ENCODE peak calls at places on chromosomes 6 and 20, in six cellular contexts. One of them, this sample, is unnamed.

GRCh38 chr6:170584954-170585498 is 589 bp upstream of the PDCD2 start:
- DNase-seq in OCI-LY7: no peak
- DNase-seq in heart right ventricle: no peak
- DNase-seq in cardiac fibroblast: no peak
- DNase-seq in dorsolateral prefrontal cortex: no peak
- DNase-seq in brain microvascular endothelial cell: no peak
- DNase-seq in this sample: no peak

GRCh38 chr6:42960243-42961019 is at the start of gene GNMT:
- DNase-seq in OCI-LY7: no peak
- DNase-seq in heart right ventricle: peak; percentile 65
- DNase-seq in cardiac fibroblast: peak; percentile 26
- DNase-seq in dorsolateral prefrontal cortex: peak; percentile 73
- DNase-seq in brain microvascular endothelial cell: no peak
- DNase-seq in this sample: no peak

GRCh38 chr20:49853640-49854039 is 41.0 kb downstream of the SLC9A8 start:
- DNase-seq in OCI-LY7: no peak
- DNase-seq in heart right ventricle: no peak
- DNase-seq in cardiac fibroblast: peak; percentile 72
- DNase-seq in dorsolateral prefrontal cortex: peak; percentile 64
- DNase-seq in brain microvascular endothelial cell: peak; percentile 89
- DNase-seq in this sample: no peak

GRCh38 chr6:104396077-104396476 is 463.6 kb downstream of the HACE1 start:
- DNase-seq in OCI-LY7: no peak
- DNase-seq in heart right ventricle: no peak
- DNase-seq in cardiac fibroblast: no peak
- DNase-seq in dorsolateral prefrontal cortex: no peak
- DNase-seq in brain microvascular endothelial cell: no peak
- DNase-seq in this sample: no peak

GRCh38 chr20:46164166-46164565 is 46.1 kb downstream of the CD40 start:
- DNase-seq in OCI-LY7: no peak
- DNase-seq in heart right ventricle: no peak
- DNase-seq in cardiac fibroblast: no peak
- DNase-seq in dorsolateral prefrontal cortex: no peak
- DNase-seq in brain microvascular endothelial cell: no peak
- DNase-seq in this sample: no peak

GRCh38 chr6:163647624-163648023 is 233.1 kb downstream of the QKI start:
- DNase-seq in OCI-LY7: no peak
- DNase-seq in heart right ventricle: no peak
- DNase-seq in cardiac fibroblast: no peak
- DNase-seq in dorsolateral prefrontal cortex: no peak
- DNase-seq in brain microvascular endothelial cell: no peak
- DNase-seq in this sample: no peak

GRCh38 chr20:23138682-23139081 is 52.6 kb upstream of the CD93 start:
- DNase-seq in OCI-LY7: no peak
- DNase-seq in heart right ventricle: no peak
- DNase-seq in cardiac fibroblast: no peak
- DNase-seq in dorsolateral prefrontal cortex: no peak
- DNase-seq in brain microvascular endothelial cell: no peak
- DNase-seq in this sample: no peak

GRCh38 chr20:63177134-63177784 is 38.7 kb downstream of the YTHDF1 start:
- DNase-seq in OCI-LY7: no peak
- DNase-seq in heart right ventricle: no peak
- DNase-seq in cardiac fibroblast: no peak
- DNase-seq in dorsolateral prefrontal cortex: peak; percentile 91
- DNase-seq in brain microvascular endothelial cell: no peak
- DNase-seq in this sample: peak; percentile 18

GRCh38 chr6:156647440-156647839 is 129.7 kb upstream of the ARID1B start:
- DNase-seq in OCI-LY7: no peak
- DNase-seq in heart right ventricle: no peak
- DNase-seq in cardiac fibroblast: no peak
- DNase-seq in dorsolateral prefrontal cortex: no peak
- DNase-seq in brain microvascular endothelial cell: no peak
- DNase-seq in this sample: no peak

GRCh38 chr20:8176276-8176675 is 44.2 kb downstream of the PLCB1 start:
- DNase-seq in OCI-LY7: no peak
- DNase-seq in heart right ventricle: no peak
- DNase-seq in cardiac fibroblast: no peak
- DNase-seq in dorsolateral prefrontal cortex: no peak
- DNase-seq in brain microvascular endothelial cell: no peak
- DNase-seq in this sample: no peak

GRCh38 chr20:19621072-19621471 is 137.0 kb upstream of the RIN2 start:
- DNase-seq in OCI-LY7: no peak
- DNase-seq in heart right ventricle: no peak
- DNase-seq in cardiac fibroblast: no peak
- DNase-seq in dorsolateral prefrontal cortex: no peak
- DNase-seq in brain microvascular endothelial cell: no peak
- DNase-seq in this sample: no peak

GRCh38 chr20:608970-609369 is 1.1 kb downstream of the TCF15 start:
- DNase-seq in OCI-LY7: no peak
- DNase-seq in heart right ventricle: no peak
- DNase-seq in cardiac fibroblast: no peak
- DNase-seq in dorsolateral prefrontal cortex: no peak
- DNase-seq in brain microvascular endothelial cell: no peak
- DNase-seq in this sample: no peak
- H3K4me3 ChIP-seq in OCI-LY7: no peak overlapping the region
- H3K4me3 ChIP-seq in heart right ventricle: peak overlapping the region; percentile 62
- H3K4me3 ChIP-seq in cardiac fibroblast: no peak overlapping the region
- H3K4me3 ChIP-seq in dorsolateral prefrontal cortex: no peak overlapping the region
- H3K4me3 ChIP-seq in brain microvascular endothelial cell: no peak overlapping the region
- H3K4me3 ChIP-seq in this sample: no peak overlapping the region

DNA sequence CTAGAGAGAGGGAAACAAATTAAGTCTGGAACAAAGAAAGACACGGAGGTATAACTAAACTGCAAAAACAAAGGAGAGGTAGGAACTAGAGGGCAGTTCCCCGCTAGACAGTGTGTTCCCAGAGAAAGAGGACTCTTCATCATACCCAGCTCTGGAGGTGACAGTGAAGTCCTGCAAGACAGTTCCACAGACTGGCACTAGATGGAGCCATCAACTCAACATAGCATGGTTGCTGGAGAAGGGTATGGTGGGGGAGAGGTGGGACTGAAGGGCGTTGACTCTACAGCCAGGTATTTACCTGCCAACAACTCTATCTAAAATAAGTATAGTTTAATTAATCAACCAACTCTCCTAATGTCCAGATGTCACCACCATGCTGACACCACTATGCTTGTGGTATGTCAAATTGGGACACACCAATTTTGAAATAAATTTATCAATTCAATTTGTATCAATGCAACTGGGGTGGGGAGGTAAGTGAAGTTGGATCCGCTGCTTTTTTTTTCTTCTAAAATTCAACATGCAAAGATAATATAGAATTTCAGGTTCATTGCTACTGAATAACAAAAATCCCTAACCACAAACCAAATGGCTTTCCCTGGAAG is 9.7 kb downstream of the BACH2 start:
- DNase-seq in OCI-LY7: peak; percentile 89
- DNase-seq in heart right ventricle: no peak
- DNase-seq in cardiac fibroblast: peak; percentile 38
- DNase-seq in dorsolateral prefrontal cortex: no peak
- DNase-seq in brain microvascular endothelial cell: peak; percentile 41
- DNase-seq in this sample: peak; percentile 67
- TF ChIP-seq CTCF in OCI-LY7: peak; percentile 99
- TF ChIP-seq CTCF in heart right ventricle: peak; percentile 50
- TF ChIP-seq CTCF in cardiac fibroblast: peak; percentile 88
- TF ChIP-seq CTCF in dorsolateral prefrontal cortex: peak; percentile 51
- TF ChIP-seq CTCF in brain microvascular endothelial cell: peak; percentile 90
- TF ChIP-seq CTCF in this sample: peak; percentile 65

GRCh38 chr20:43658068-43658722 is 8.7 kb upstream of the MYBL2 start:
- DNase-seq in OCI-LY7: no peak
- DNase-seq in heart right ventricle: no peak
- DNase-seq in cardiac fibroblast: no peak
- DNase-seq in dorsolateral prefrontal cortex: no peak
- DNase-seq in brain microvascular endothelial cell: no peak
- DNase-seq in this sample: peak; percentile 29
- H3K4me3 ChIP-seq in OCI-LY7: peak overlapping the region; percentile 79
- H3K4me3 ChIP-seq in heart right ventricle: peak overlapping the region; percentile 72
- H3K4me3 ChIP-seq in cardiac fibroblast: peak overlapping the region; percentile 73
- H3K4me3 ChIP-seq in dorsolateral prefrontal cortex: peak overlapping the region; percentile 81
- H3K4me3 ChIP-seq in brain microvascular endothelial cell: peak overlapping the region; percentile 79
- H3K4me3 ChIP-seq in this sample: peak overlapping the region; percentile 100

GRCh38 chr20:53834044-53834442 is 236.4 kb downstream of the BCAS1 start:
- DNase-seq in OCI-LY7: peak; percentile 69
- DNase-seq in heart right ventricle: no peak
- DNase-seq in cardiac fibroblast: no peak
- DNase-seq in dorsolateral prefrontal cortex: no peak
- DNase-seq in brain microvascular endothelial cell: no peak
- DNase-seq in this sample: peak; percentile 56
- TF ChIP-seq CTCF in OCI-LY7: no peak
- TF ChIP-seq CTCF in heart right ventricle: no peak
- TF ChIP-seq CTCF in cardiac fibroblast: no peak
- TF ChIP-seq CTCF in dorsolateral prefrontal cortex: no peak
- TF ChIP-seq CTCF in brain microvascular endothelial cell: no peak
- TF ChIP-seq CTCF in this sample: no peak

GRCh38 chr20:47430862-47431588 is 70.7 kb upstream of the NCOA3 start:
- DNase-seq in OCI-LY7: no peak
- DNase-seq in heart right ventricle: no peak
- DNase-seq in cardiac fibroblast: no peak
- DNase-seq in dorsolateral prefrontal cortex: no peak
- DNase-seq in brain microvascular endothelial cell: no peak
- DNase-seq in this sample: no peak
- H3K4me3 ChIP-seq in OCI-LY7: no peak overlapping the region
- H3K4me3 ChIP-seq in heart right ventricle: no peak overlapping the region
- H3K4me3 ChIP-seq in cardiac fibroblast: no peak overlapping the region
- H3K4me3 ChIP-seq in dorsolateral prefrontal cortex: no peak overlapping the region
- H3K4me3 ChIP-seq in brain microvascular endothelial cell: no peak overlapping the region
- H3K4me3 ChIP-seq in this sample: no peak overlapping the region

DNA sequence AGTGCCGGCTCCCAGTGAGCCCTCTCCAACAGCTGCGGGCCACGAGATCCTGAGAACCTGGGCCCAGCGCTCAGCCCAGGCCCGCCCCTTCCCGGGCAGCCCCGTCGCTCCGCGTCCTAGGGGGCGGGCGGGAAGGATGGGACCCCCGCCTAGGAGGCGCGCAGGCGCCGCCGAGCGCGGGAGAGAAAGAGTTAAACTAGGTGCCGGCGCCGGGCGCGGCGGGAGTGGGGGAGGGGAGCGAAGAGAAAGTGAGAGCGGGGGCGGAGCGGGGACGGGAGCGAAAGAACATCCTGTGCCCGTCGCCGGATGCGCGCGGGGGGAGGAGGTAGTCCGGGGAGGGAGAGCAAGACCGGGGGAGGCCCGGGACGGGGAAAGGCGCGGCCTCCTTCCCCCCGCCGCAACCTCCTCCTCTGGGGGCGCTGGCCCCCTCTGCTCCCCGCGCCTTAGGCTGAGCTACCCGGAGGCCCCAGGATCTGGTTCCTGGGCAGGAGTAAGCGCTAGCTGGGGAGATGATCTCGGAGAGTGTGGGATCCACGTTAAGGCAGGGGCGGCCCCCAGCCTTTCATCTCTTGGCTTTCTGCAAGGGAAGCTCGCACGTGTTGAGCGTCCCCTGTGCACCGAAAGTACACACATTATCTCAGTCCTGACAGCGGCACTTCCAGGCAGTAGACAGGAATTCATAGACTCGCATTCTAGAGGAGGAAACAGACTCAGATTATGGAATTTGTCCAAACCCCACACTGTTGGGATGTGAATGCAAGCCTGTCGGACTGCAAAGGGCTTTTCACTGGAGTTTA is 4.9 kb upstream of the ARMC12 start:
- DNase-seq in OCI-LY7: peak; percentile 94
- DNase-seq in heart right ventricle: peak; percentile 98
- DNase-seq in cardiac fibroblast: peak; percentile 99
- DNase-seq in dorsolateral prefrontal cortex: peak; percentile 83
- DNase-seq in brain microvascular endothelial cell: peak; percentile 93
- DNase-seq in this sample: peak; percentile 95
- TF ChIP-seq CTCF in OCI-LY7: peak; percentile 48
- TF ChIP-seq CTCF in heart right ventricle: peak; percentile 47
- TF ChIP-seq CTCF in cardiac fibroblast: peak; percentile 3
- TF ChIP-seq CTCF in dorsolateral prefrontal cortex: no peak
- TF ChIP-seq CTCF in brain microvascular endothelial cell: peak; percentile 4
- TF ChIP-seq CTCF in this sample: peak; percentile 4

GRCh38 chr6:159044899-159045727 is at the start of gene TAGAP:
- DNase-seq in OCI-LY7: peak; percentile 96
- DNase-seq in heart right ventricle: peak; percentile 49
- DNase-seq in cardiac fibroblast: no peak
- DNase-seq in dorsolateral prefrontal cortex: no peak
- DNase-seq in brain microvascular endothelial cell: peak; percentile 9
- DNase-seq in this sample: peak; percentile 90
- H3K4me3 ChIP-seq in OCI-LY7: peak within 1 kb of the TSS; percentile 95
- H3K4me3 ChIP-seq in heart right ventricle: peak within 1 kb of the TSS; percentile 15
- H3K4me3 ChIP-seq in cardiac fibroblast: no peak within 1 kb of the TSS
- H3K4me3 ChIP-seq in dorsolateral prefrontal cortex: peak within 1 kb of the TSS; percentile 39
- H3K4me3 ChIP-seq in brain microvascular endothelial cell: no peak within 1 kb of the TSS
- H3K4me3 ChIP-seq in this sample: peak within 1 kb of the TSS; percentile 62

GRCh38 chr6:117776441-117776840 is 101.2 kb downstream of the NUS1 start:
- DNase-seq in OCI-LY7: no peak
- DNase-seq in heart right ventricle: no peak
- DNase-seq in cardiac fibroblast: no peak
- DNase-seq in dorsolateral prefrontal cortex: no peak
- DNase-seq in brain microvascular endothelial cell: no peak
- DNase-seq in this sample: peak; percentile 15
- TF ChIP-seq CTCF in OCI-LY7: peak; percentile 28
- TF ChIP-seq CTCF in heart right ventricle: no peak
- TF ChIP-seq CTCF in cardiac fibroblast: peak; percentile 33
- TF ChIP-seq CTCF in dorsolateral prefrontal cortex: no peak
- TF ChIP-seq CTCF in brain microvascular endothelial cell: peak; percentile 32
- TF ChIP-seq CTCF in this sample: peak; percentile 11

This sample was measured in GM12865.